ENCODE peak calls at places on chromosomes 3 and 15, in six cellular contexts. R, W, N, Z, T and A are unnamed samples.

GRCh38 chr3:18237251-18238005 is 187.7 kb downstream of the SATB1 start:
- DNase-seq in R (no peak), W (no peak), Z (no peak), T (peak), N (peak), A (no peak)

GRCh38 chr3:171860830-171861535 is 17.8 kb downstream of the TMEM212 start:
- DNase-seq in T (peak), W (no peak), Z (no peak), N (no peak), R (no peak), A (no peak)

GRCh38 chr15:88391006-88391405 is 76.2 kb downstream of the MRPL46 start:
- DNase-seq in T (no peak), Z (no peak), R (no peak), N (no peak), W (no peak), A (no peak)

GRCh38 chr3:133885241-133885711 is 10.4 kb downstream of the RAB6B start:
- DNase-seq in T (no peak), W (no peak), Z (no peak), R (no peak), N (no peak), A (no peak)

GRCh38 chr3:165788531-165788930 is 48.7 kb downstream of the BCHE start:
- DNase-seq in R (no peak), Z (no peak), N (no peak), T (no peak), W (no peak), A (no peak)

GRCh38 chr3:137205394-137206060 is 247.7 kb downstream of the IL20RB start:
- DNase-seq in T (peak), W (no peak), N (no peak), R (no peak), Z (no peak), A (no peak)

GRCh38 chr15:100328796-100329195 is 13.0 kb downstream of the ADAMTS17 start:
- DNase-seq in Z (no peak), W (no peak), T (no peak), R (no peak), N (no peak), A (no peak)

GRCh38 chr3:150384517-150385212 is 23.4 kb upstream of the TSC22D2 start:
- DNase-seq in Z (peak), R (peak), W (no peak), T (no peak), N (no peak), A (no peak)

GRCh38 chr3:134606033-134607025 is 44.5 kb downstream of the KY start:
- DNase-seq in T (no peak), W (no peak), N (no peak), R (no peak), Z (no peak), A (no peak)

GRCh38 chr3:111619833-111620232 is 24.7 kb upstream of the ZBED2 start:
- DNase-seq in R (no peak), N (no peak), T (no peak), Z (no peak), W (no peak), A (no peak)

GRCh38 chr15:88042047-88042446 is 214.5 kb downstream of the NTRK3 start:
- DNase-seq in R (no peak), Z (no peak), W (no peak), N (no peak), T (no peak), A (no peak)

GRCh38 chr3:127467386-127467785 is 123.1 kb downstream of the TPRA1 start:
- DNase-seq in Z (no peak), R (no peak), N (no peak), W (no peak), T (no peak), A (no peak)

GRCh38 chr3:187930021-187930420 is 184.8 kb upstream of the BCL6 start:
- DNase-seq in R (no peak), N (no peak), T (no peak), Z (no peak), W (no peak), A (no peak)

GRCh38 chr3:33940149-33940548 is 141.7 kb downstream of the PDCD6IP start:
- DNase-seq in Z (no peak), W (no peak), T (no peak), N (no peak), R (no peak), A (no peak)

GRCh38 chr15:85750807-85751730 is 43.7 kb downstream of the KLHL25 start:
- DNase-seq in N (no peak), W (peak), Z (peak), T (no peak), R (no peak), A (no peak)

GRCh38 chr15:41827290-41827879 is 507 bp upstream of the JMJD7 start:
- DNase-seq in R (peak), T (no peak), W (no peak), N (no peak), Z (no peak), A (no peak)

GRCh38 chr15:76177491-76178040 is 117.8 kb downstream of the TMEM266 start:
- DNase-seq in R (no peak), T (peak), Z (no peak), N (no peak), W (peak), A (no peak)

GRCh38 chr15:62849316-62850129 is 193.0 kb upstream of the TPM1 start:
- DNase-seq in N (no peak), Z (no peak), R (no peak), W (no peak), T (no peak), A (no peak)

GRCh38 chr3:16478516-16478915 is 35.0 kb downstream of the RFTN1 start:
- DNase-seq in N (no peak), W (no peak), T (peak), R (no peak), Z (no peak), A (no peak)

GRCh38 chr3:13125092-13126015 is 52.1 kb upstream of the IQSEC1 start:
- DNase-seq in R (no peak), W (no peak), N (no peak), Z (no peak), T (no peak), A (no peak)

GRCh38 chr3:29268651-29269050 is 12.2 kb upstream of the RBMS3 start:
- DNase-seq in R (no peak), N (no peak), W (no peak), Z (no peak), T (no peak), A (no peak)

GRCh38 chr3:44019736-44020135 is 221.9 kb upstream of the TOPAZ1 start:
- DNase-seq in W (no peak), T (no peak), N (no peak), Z (no peak), R (no peak), A (no peak)

GRCh38 chr3:107775958-107776357 is 253.2 kb downstream of the BBX start:
- DNase-seq in W (no peak), T (no peak), N (peak), Z (no peak), R (no peak), A (no peak)

GRCh38 chr15:50113187-50113505 is 5.9 kb downstream of the ATP8B4 start:
- DNase-seq in Z (no peak), R (no peak), T (no peak), W (no peak), N (no peak), A (no peak)

GRCh38 chr15:40340740-40341400 is at the start of gene CCDC9B:
- DNase-seq in N (peak), Z (peak), T (peak), W (peak), R (no peak), A (no peak)

GRCh38 chr15:86235667-86236066 is 156.0 kb downstream of the AGBL1 start:
- DNase-seq in Z (no peak), N (peak), R (no peak), W (no peak), T (no peak), A (no peak)

GRCh38 chr15:40038267-40038653 is 721 bp downstream of the SRP14 start:
- DNase-seq in R (no peak), Z (no peak), T (no peak), W (no peak), N (no peak), A (no peak)